ENCODE peak calls at places on chromosomes 2 and 18, in four cellular contexts. E is IMR-90, A is H9, N is H1. D is an unnamed sample. For H3K4me1, the result is how much of the 10 kb centered on the place peaks cover.

GRCh38 chr2:192414794-192415193 is 220.1 kb upstream of the TMEFF2 start:
- DNase-seq in E (no peak), A (peak), N (no peak), D (no peak)

GRCh38 chr2:18792226-18792629 is 202.9 kb upstream of the NT5C1B start:
- DNase-seq in E (no peak), A (no peak), N (no peak), D (no peak)

GRCh38 chr2:16656784-16657391 is 8.7 kb downstream of the CYRIA start:
- DNase-seq in E (no peak), A (no peak), N (no peak), D (no peak)

GRCh38 chr2:64637000-64637628 is 16.6 kb downstream of the SERTAD2 start:
- DNase-seq in E (no peak), A (no peak), N (no peak), D (no peak)

GRCh38 chr2:238256594-238257104 is 16.8 kb upstream of the HES6 start:
- DNase-seq in E (peak), A (peak), N (peak), D (peak)

GRCh38 chr18:8801263-8801901 is 96.0 kb downstream of the MTCL1 start:
- DNase-seq in E (peak), A (no peak), N (no peak), D (peak)

GRCh38 chr2:180385601-180386201 is 378.6 kb upstream of the CWC22 start:
- DNase-seq in E (peak), A (no peak), N (no peak), D (no peak)

GRCh38 chr2:43269706-43270105 is 43.3 kb upstream of the ZFP36L2 start:
- DNase-seq in E (peak), A (no peak), N (no peak), D (no peak)

GRCh38 chr18:78123144-78123909 is 856.3 kb upstream of the SALL3 start:
- DNase-seq in E (no peak), A (no peak), N (no peak), D (no peak)

GRCh38 chr2:120880381-120880780 is 144.7 kb downstream of the GLI2 start:
- DNase-seq in E (peak), A (no peak), N (no peak), D (no peak)

GRCh38 chr2:143263045-143263625 is 133.9 kb downstream of the ARHGAP15 start:
- DNase-seq in E (no peak), A (peak), N (no peak), D (peak)

GRCh38 chr18:59454909-59455727 is 96.1 kb upstream of the LMAN1 start:
- DNase-seq in E (no peak), A (no peak), N (no peak), D (peak)

GRCh38 chr18:54558609-54559585 is 32.1 kb upstream of the DYNAP start:
- DNase-seq in E (peak), A (no peak), N (no peak), D (peak)

GRCh38 chr2:129887688-129888266 is 91.7 kb upstream of the RAB6C start:
- DNase-seq in E (no peak), A (no peak), N (no peak), D (no peak)

GRCh38 chr2:101696272-101697123 is 1.0 kb upstream of the MAP4K4 start:
- DNase-seq in E (no peak), A (peak), N (peak), D (peak)

GRCh38 chr2:236545248-236545658 is 24.4 kb upstream of the ACKR3 start:
- DNase-seq in E (no peak), A (no peak), N (no peak), D (no peak)

GRCh38 chr2:160111951-160112798 is 49.8 kb upstream of the PLA2R1 start:
- DNase-seq in E (no peak), A (no peak), N (no peak), D (no peak)

GRCh38 chr18:35458677-35459441 is 38.9 kb downstream of the INO80C start:
- DNase-seq in E (peak), A (peak), N (peak), D (peak)

GRCh38 chr18:45006934-45007333 is 326.2 kb downstream of the SETBP1 start:
- DNase-seq in E (peak), A (no peak), N (no peak), D (no peak)

GRCh38 chr2:240424341-240425235 is 10.9 kb upstream of the GPC1 start:
- DNase-seq in E (no peak), A (peak), N (no peak), D (no peak)

GRCh38 chr2:83633435-83633834 is 825.6 kb downstream of the SUCLG1 start:
- DNase-seq in E (no peak), A (no peak), N (no peak), D (no peak)

GRCh38 chr18:61743775-61744531 is 148.9 kb downstream of the RNF152 start:
- DNase-seq in E (peak), A (no peak), N (no peak), D (peak)

GRCh38 chr2:114685102-114685501 is 242.7 kb downstream of the DPP10 start:
- DNase-seq in E (no peak), A (no peak), N (no peak), D (peak)

GRCh38 chr2:36441816-36442215 is 86.2 kb downstream of the CRIM1 start:
- DNase-seq in E (peak), A (no peak), N (no peak), D (no peak)

GRCh38 chr18:36711014-36711725 is 117.6 kb downstream of the TPGS2 start:
- DNase-seq in E (peak), A (no peak), N (no peak), D (no peak)

GRCh38 chr2:25322313-25322712 is 19.4 kb downstream of the DNMT3A start:
- DNase-seq in E (no peak), A (no peak), N (no peak), D (no peak)

GRCh38 chr18:9803698-9804516 is 81.9 kb upstream of the TXNDC2 start:
- DNase-seq in E (no peak), A (peak), N (no peak), D (no peak)

GRCh38 chr2:62803961-62804360 is 98.4 kb downstream of the EHBP1 start:
- DNase-seq in E (no peak), A (no peak), N (no peak), D (no peak)

GRCh38 chr2:127080226-127080940 is 26.6 kb downstream of the BIN1 start:
- DNase-seq in E (no peak), A (no peak), N (no peak), D (peak)

GRCh38 chr2:137937246-137937645 is 27.0 kb upstream of the HNMT start:
- DNase-seq in E (no peak), A (no peak), N (no peak), D (no peak)

GRCh38 chr2:38013158-38013752 is 62.7 kb downstream of the CYP1B1 start:
- DNase-seq in E (peak), A (no peak), N (no peak), D (no peak)

GRCh38 chr2:102765061-102765460 is 3.2 kb downstream of the TMEM182 start:
- DNase-seq in E (no peak), A (no peak), N (no peak), D (no peak)

GRCh38 chr2:166338831-166339339 is 36.9 kb downstream of the SCN9A start:
- DNase-seq in E (no peak), A (no peak), N (no peak), D (no peak)

GRCh38 chr2:73297151-73297559 is 3.8 kb upstream of the EGR4 start:
- DNase-seq in E (no peak), A (no peak), N (no peak), D (no peak)

GRCh38 chr2:64186698-64187605 is 42.7 kb upstream of the PELI1 start:
- DNase-seq in E (peak), A (no peak), N (no peak), D (no peak)

GRCh38 chr2:102063360-102063947 is 71.7 kb downstream of the IL1R2 start:
- DNase-seq in E (peak), A (no peak), N (no peak), D (peak)

GRCh38 chr2:44596537-44597320 is 235.0 kb downstream of the CAMKMT start:
- DNase-seq in E (no peak), A (no peak), N (no peak), D (no peak)

GRCh38 chr2:44543773-44544725 is 182.3 kb downstream of the CAMKMT start:
- DNase-seq in E (no peak), A (peak), N (peak), D (peak)

GRCh38 chr18:3264362-3264761 is 2.4 kb downstream of the MYL12B start:
- DNase-seq in E (peak), A (no peak), N (no peak), D (no peak)

DNA sequence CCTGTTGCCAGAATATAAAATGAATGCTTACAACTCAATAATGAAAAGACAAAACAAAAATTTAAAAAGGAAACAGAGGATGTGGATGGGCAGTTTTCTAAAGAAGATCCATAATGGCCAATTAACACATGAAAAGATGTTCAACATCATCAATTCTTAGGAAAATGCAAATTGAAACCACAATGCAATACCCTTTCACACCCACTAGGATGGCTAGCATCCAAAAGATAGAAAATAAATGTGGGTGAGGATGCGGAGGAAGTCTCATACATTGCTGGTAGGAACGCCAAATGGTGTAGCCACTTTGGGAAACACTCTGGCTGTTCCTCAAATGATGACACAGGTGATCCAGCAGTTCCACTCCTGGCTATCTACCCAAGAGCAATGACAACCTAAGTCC is 130.5 kb downstream of the TNS1 start:
- DNase-seq in E (no peak), A (no peak), N (no peak), D (no peak)
- H3K4me1 ChIP-seq in E (under half), A (under half), N (under half), D (under half)

DNA sequence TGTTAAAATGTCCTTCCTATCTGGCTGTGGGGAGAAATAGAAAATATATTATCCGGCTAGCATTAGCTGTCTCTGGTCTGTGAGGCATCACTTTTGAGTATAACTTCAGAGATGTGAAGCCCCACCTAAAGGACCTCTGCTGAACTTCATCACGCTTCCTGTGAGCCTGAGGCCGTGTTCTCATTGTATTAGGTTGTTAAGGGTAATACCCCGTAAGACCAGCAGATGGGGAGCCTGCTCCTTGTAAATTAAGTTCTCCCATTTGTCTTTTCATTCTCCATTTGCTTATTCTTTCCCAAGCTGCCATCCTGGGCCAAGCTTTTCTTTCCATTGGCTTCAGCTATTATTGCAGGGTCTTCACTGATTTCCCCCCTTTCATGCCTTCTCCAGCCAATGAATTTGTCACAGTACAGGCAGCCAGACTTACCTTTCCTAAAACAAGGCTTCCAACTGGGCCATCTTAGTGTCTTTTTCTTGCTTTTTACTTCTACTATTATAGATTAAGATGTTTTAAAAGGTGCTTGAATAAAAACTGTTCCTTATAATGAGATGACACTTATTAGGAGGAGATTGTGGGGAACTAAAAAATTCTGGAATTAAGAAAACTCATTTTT is 12.4 kb downstream of the NIF3L1 start:
- DNase-seq in E (peak), A (peak), N (peak), D (peak)
- H3K56ac ChIP-seq in E (no peak), A (no peak), N (no peak), D (no peak)

DNA sequence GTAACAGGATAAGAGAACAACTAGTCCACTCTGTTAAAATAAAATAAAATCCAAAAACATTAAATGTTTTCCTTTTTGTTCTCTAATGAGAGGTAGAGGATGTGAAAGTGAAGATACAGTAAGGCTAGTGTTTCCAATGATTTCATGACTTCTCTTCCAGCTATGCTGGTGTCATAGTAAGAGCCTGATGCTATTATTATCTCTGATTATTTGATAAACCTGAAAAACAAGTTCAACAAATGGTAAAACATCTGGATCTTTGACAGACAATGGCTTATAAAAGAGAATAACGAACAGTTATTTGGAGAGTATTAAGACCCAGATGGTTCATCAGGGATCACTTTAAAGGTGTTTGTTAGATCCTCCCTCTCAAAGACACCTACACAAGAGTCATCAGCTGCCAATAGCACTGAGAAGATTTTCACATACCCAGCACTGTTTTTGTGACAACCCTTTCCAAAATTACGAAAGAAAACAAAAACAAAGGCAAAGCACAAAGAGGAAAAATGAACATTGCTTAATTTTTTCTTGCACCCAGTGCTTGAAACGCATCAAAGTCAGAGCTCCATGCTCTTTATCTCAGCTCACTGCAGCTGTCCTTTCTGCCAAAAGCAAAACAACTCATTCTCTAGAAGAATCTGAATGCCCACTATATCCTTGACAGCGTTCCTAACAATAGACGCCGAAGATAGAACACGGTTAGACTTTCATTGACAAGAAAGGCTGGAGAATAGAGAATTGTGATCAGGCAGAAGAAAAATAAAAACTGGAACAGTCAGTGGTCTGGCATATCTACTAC is 168.6 kb downstream of the SLC8A1 start:
- DNase-seq in E (peak), A (no peak), N (no peak), D (no peak)
- H3K4me1 ChIP-seq in E (under half), A (under half), N (under half), D (under half)

GRCh38 chr18:13406770-13407169 is 188.2 kb downstream of the LDLRAD4 start:
- DNase-seq in E (no peak), A (no peak), N (no peak), D (no peak)
- H3K56ac ChIP-seq in E (no peak), A (no peak), N (no peak), D (no peak)

DNA sequence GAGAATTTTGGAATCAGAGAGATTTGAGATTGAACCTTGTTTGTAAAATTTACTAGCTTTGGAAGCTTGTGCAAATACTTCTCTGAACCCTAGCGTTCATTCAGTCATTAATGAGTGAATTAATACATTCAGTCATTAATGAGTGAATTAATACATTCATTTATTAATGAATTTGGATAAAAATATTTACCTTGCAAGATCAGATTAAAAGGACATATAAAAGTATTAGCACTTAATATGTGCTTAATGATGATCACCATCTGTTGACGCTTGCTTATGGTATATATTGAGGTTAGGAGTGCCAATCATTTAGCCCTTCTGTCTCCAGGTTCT is 26.9 kb downstream of the EML4 start:
- DNase-seq in E (no peak), A (no peak), N (no peak), D (no peak)
- H3K4me1 ChIP-seq in E (under half), A (under half), N (under half), D (under half)

DNA sequence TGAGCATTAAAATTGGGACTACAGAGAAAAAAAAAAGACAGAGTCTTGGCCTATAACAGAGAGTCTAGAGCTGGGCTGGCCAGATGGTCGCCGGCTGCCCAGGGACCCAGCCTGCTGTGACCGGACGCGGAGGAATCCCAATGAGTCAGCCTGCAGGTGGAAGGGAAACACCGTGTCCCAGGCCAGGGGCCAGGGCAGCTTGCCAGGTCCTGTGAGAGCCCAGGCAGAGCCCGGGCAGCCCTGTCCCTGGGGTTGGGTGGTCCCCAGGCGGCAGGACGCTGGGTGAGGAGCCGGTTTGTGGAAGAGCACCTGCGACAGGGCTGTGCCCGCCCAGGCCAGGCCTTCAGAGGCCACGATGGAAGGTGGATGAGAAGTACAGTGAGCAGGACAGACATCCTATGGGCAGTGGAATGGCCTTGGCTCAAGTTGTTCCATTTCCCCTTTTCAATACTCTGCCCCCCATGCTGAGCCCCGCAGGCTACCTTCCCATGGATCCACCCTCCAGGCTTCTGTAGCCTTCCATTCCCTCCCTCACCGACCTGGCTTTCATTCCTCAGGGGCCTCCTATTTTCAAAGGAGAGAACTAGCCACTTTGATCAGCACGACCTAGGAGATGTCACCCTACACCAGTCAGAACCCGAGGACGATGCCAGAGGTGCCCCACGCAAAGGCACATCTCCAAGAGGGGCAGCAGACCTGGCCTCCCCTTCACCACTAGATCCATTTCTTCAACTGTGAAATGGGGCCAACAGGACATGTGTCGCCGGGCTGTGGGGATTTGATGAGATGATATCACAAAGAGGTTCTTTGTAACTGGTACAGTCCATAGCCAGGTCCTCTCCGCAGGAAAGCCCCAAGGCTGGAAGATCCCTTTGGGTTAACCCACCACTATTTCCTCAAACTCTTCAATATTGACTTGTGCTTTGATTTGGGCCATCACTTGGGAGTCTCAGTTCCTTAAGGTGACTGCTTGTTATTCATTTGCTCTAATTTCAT is 87.5 kb downstream of the POLR1A start:
- DNase-seq in E (peak), A (no peak), N (no peak), D (no peak)
- H3K56ac ChIP-seq in E (no peak), A (no peak), N (no peak), D (no peak)

GRCh38 chr2:208502288-208502687 is 95.7 kb downstream of the PTH2R start:
- DNase-seq in E (no peak), A (no peak), N (no peak), D (no peak)
- H3K4me1 ChIP-seq in E (under half), A (under half), N (under half), D (under half)